ENCODE peak calls at places on chromosomes 5 and 9, in six cellular contexts. H is A172, N is myocyte, S is NCI-H2029 treated with DMSO at 0.1 percent for 48 hours, D is NCI-H1048, X is astrocyte of the spinal cord. J is an unnamed sample.

GRCh38 chr5:180067986-180068385 is 3.6 kb downstream of the RNF130 start:
- DNase-seq in H (no peak), N (no peak), S (no peak), D (peak; percentile 33), X (no peak), J (no peak)

GRCh38 chr5:159099049-159099760 is 511 bp downstream of the EBF1 start:
- DNase-seq in H (peak; percentile 23), N (peak; percentile 78), S (no peak), D (no peak), X (peak; percentile 67), J (no peak)

GRCh38 chr5:9431496-9432258 is 114.2 kb downstream of the SEMA5A start:
- DNase-seq in H (peak; percentile 35), N (no peak), S (no peak), D (no peak), X (no peak), J (no peak)

GRCh38 chr9:69307446-69308216 is 17.4 kb upstream of the ENTREP1 start:
- DNase-seq in H (peak; percentile 45), N (peak; percentile 41), S (peak; percentile 35), D (no peak), X (peak; percentile 95), J (no peak)

GRCh38 chr9:224540-225520 is 10.2 kb downstream of the DOCK8 start:
- DNase-seq in H (peak; percentile 4), N (no peak), S (no peak), D (no peak), X (no peak), J (peak; percentile 74)

GRCh38 chr5:27377626-27378025 is 339.2 kb upstream of the CDH9 start:
- DNase-seq in H (no peak), N (no peak), S (no peak), D (no peak), X (no peak), J (no peak)

GRCh38 chr9:119005162-119005561 is 364.1 kb downstream of the BRINP1 start:
- DNase-seq in H (no peak), N (peak; percentile 39), S (no peak), D (no peak), X (no peak), J (no peak)

GRCh38 chr5:132462856-132463745 is 27.5 kb downstream of the IRF1 start:
- DNase-seq in H (no peak), N (no peak), S (no peak), D (no peak), X (no peak), J (no peak)

GRCh38 chr5:97231025-97231636 is 48.1 kb upstream of the RIOK2 start:
- DNase-seq in H (peak; percentile 72), N (peak; percentile 84), S (peak; percentile 48), D (peak; percentile 34), X (peak; percentile 86), J (no peak)

GRCh38 chr5:133682496-133682895 is 70.2 kb upstream of the FSTL4 start:
- DNase-seq in H (no peak), N (no peak), S (no peak), D (no peak), X (no peak), J (peak; percentile 38)

GRCh38 chr5:14168139-14168792 is 25.1 kb downstream of the TRIO start:
- DNase-seq in H (no peak), N (peak; percentile 50), S (no peak), D (no peak), X (no peak), J (no peak)

GRCh38 chr9:16071400-16071799 is 518.6 kb downstream of the CCDC171 start:
- DNase-seq in H (no peak), N (no peak), S (no peak), D (no peak), X (no peak), J (no peak)

GRCh38 chr9:82651474-82651873 is 411.5 kb downstream of the RASEF start:
- DNase-seq in H (no peak), N (no peak), S (no peak), D (no peak), X (no peak), J (no peak)

GRCh38 chr5:137733922-137734695 is 1.8 kb downstream of the KLHL3 start:
- DNase-seq in H (no peak), N (no peak), S (peak; percentile 30), D (no peak), X (no peak), J (no peak)

GRCh38 chr9:127522727-127523126 is 71.4 kb downstream of the LRSAM1 start:
- DNase-seq in H (peak; percentile 92), N (peak; percentile 59), S (no peak), D (no peak), X (no peak), J (no peak)

GRCh38 chr9:68708513-68708912 is 3.5 kb downstream of the PIP5K1B start:
- DNase-seq in H (no peak), N (no peak), S (no peak), D (no peak), X (no peak), J (no peak)

GRCh38 chr9:129071526-129072131 is 9.3 kb upstream of the DOLPP1 start:
- DNase-seq in H (no peak), N (no peak), S (no peak), D (peak; percentile 38), X (no peak), J (peak; percentile 65)

GRCh38 chr9:133371261-133371711 is 4.6 kb downstream of the SURF4 start:
- DNase-seq in H (no peak), N (no peak), S (no peak), D (no peak), X (peak; percentile 22), J (peak; percentile 90)

GRCh38 chr9:33103381-33104110 is 27.1 kb upstream of the SMU1 start:
- DNase-seq in H (peak; percentile 38), N (no peak), S (no peak), D (no peak), X (no peak), J (no peak)

GRCh38 chr9:131539223-131539923 is 6.0 kb upstream of the PRRT1B start:
- DNase-seq in H (no peak), N (no peak), S (no peak), D (no peak), X (no peak), J (peak; percentile 59)

GRCh38 chr9:137545123-137545522 is 5.1 kb downstream of the PNPLA7 start:
- DNase-seq in H (no peak), N (no peak), S (no peak), D (no peak), X (peak; percentile 17), J (no peak)

GRCh38 chr9:98132806-98133631 is 14.0 kb upstream of the TRIM14 start:
- DNase-seq in H (no peak), N (peak; percentile 57), S (no peak), D (no peak), X (no peak), J (no peak)

J was measured in activated CD8-positive, alpha-beta memory T cell treated with anti-CD3 and anti-CD28 coated beads, Interleukin-2, amount 10 ng/mL, durations not matched to agents 7 days and 5 days.